ENCODE peak calls at places on chromosomes 2 and 18, in ten cellular contexts. K is stimulated activated CD8-positive, alpha-beta memory T cell treated with anti-CD3 and anti-CD28 coated beads, Interleukin-15, amount 100 ng/mL, for 48 hours; S is DMS 273 treated with DMSO at 0.1 percent for 48 hours; V is stimulated activated CD4-positive, alpha-beta T cell treated with anti-CD3 and anti-CD28 coated beads, Interleukin-4, amount 100 ng/mL, for 24 hours; O is Peyer's patch; B is HL-60; N is amniotic stem cell; X is posterior vena cava; Q is caudate nucleus; J is endothelial cell. C is an unnamed sample.

GRCh38 chr18:46199515-46200147 is 95.4 kb downstream of the HAUS1 start:
- DNase-seq in S (no peak), V (no peak), X (no peak), Q (no peak), O (no peak), B (no peak), K (no peak), J (no peak), N (peak; percentile 33), C (no peak)

GRCh38 chr2:10410001-10410671 is 38.0 kb downstream of the ODC1 start:
- DNase-seq in Q (no peak), S (no peak), B (peak; percentile 75), O (peak; percentile 49), V (no peak), K (no peak), X (no peak), J (no peak), N (no peak), C (no peak)

GRCh38 chr2:231385429-231385828 is 10.1 kb upstream of the B3GNT7 start:
- DNase-seq in J (no peak), N (no peak), V (no peak), K (no peak), S (no peak), O (no peak), B (no peak), X (no peak), Q (no peak), C (no peak)

GRCh38 chr18:48091869-48092497 is 161.5 kb upstream of the SMAD2 start:
- DNase-seq in O (no peak), Q (no peak), X (no peak), B (no peak), V (no peak), S (no peak), N (no peak), K (no peak), J (no peak), C (no peak)

GRCh38 chr2:237486334-237486818 is 675 bp upstream of the MLPH start:
- DNase-seq in Q (no peak), K (no peak), O (no peak), B (no peak), J (no peak), S (no peak), V (no peak), N (no peak), X (no peak), C (no peak)

GRCh38 chr2:216149741-216150140 is 40.6 kb downstream of the XRCC5 start:
- DNase-seq in N (no peak), O (no peak), K (no peak), J (no peak), S (no peak), X (no peak), Q (no peak), V (no peak), B (no peak), C (no peak)

GRCh38 chr2:5694016-5694690 is 2.0 kb downstream of the SOX11 start:
- DNase-seq in N (no peak), V (no peak), O (no peak), Q (no peak), J (peak; percentile 35), S (no peak), K (no peak), B (no peak), X (no peak), C (no peak)

GRCh38 chr2:235545369-235546150 is 51.7 kb downstream of the AGAP1 start:
- DNase-seq in J (no peak), Q (no peak), V (no peak), N (no peak), S (no peak), O (no peak), B (no peak), K (no peak), X (peak; percentile 55), C (no peak)

GRCh38 chr18:51614033-51614432 is 416.6 kb upstream of the MEX3C start:
- DNase-seq in X (no peak), S (no peak), K (no peak), O (no peak), Q (no peak), J (no peak), V (no peak), B (no peak), N (no peak), C (no peak)

GRCh38 chr2:190668892-190669291 is 20.0 kb downstream of the NAB1 start:
- DNase-seq in S (no peak), X (no peak), B (no peak), N (no peak), O (no peak), Q (no peak), K (no peak), J (no peak), V (no peak), C (no peak)

C was measured in smooth muscle cell of the brain vasculature.